ENCODE peak calls at places on chromosomes 5 and 9, in ten cellular contexts. E is central memory CD4-positive, alpha-beta T cell; N is HEK293T; O is uterus; A is Kasumi-1; Z is fibroblast of the aortic adventitia; M is IMR-90; I is mammary epithelial cell; K is GM12891; L is HTR-8/SVneo. F is an unnamed sample.

GRCh38 chr9:115524467-115525059 is 406.6 kb upstream of the TNC start:
- DNase-seq in E (peak), N (peak), O (peak), A (peak), Z (peak), M (peak), I (peak), K (peak), L (peak), F (peak)

GRCh38 chr9:92044945-92045344 is 70.3 kb downstream of the SPTLC1 start:
- DNase-seq in E (no peak), N (no peak), O (no peak), A (no peak), Z (no peak), M (no peak), I (no peak), K (no peak), L (no peak), F (no peak)

GRCh38 chr9:33988219-33988890 is 60.3 kb downstream of the UBAP2 start:
- DNase-seq in E (no peak), N (no peak), O (no peak), A (no peak), Z (no peak), M (peak), I (peak), K (peak), L (no peak), F (no peak)

GRCh38 chr9:100679834-100680233 is 102.0 kb downstream of the CAVIN4 start:
- DNase-seq in E (no peak), N (no peak), O (no peak), A (no peak), Z (no peak), M (no peak), I (no peak), K (no peak), L (no peak), F (no peak)

GRCh38 chr9:32875748-32876147 is 92.4 kb downstream of the TMEM215 start:
- DNase-seq in E (no peak), N (no peak), O (no peak), A (no peak), Z (no peak), M (no peak), I (no peak), K (no peak), L (no peak), F (no peak)

GRCh38 chr9:125743687-125744428 is 3.3 kb upstream of the PBX3 start:
- DNase-seq in E (no peak), N (no peak), O (no peak), A (no peak), Z (no peak), M (no peak), I (no peak), K (no peak), L (no peak), F (no peak)

GRCh38 chr9:137070906-137071275 is 534 bp upstream of the SAPCD2 start:
- DNase-seq in E (no peak), N (no peak), O (no peak), A (no peak), Z (no peak), M (no peak), I (no peak), K (no peak), L (no peak), F (no peak)

GRCh38 chr5:97009212-97009898 is 73.5 kb downstream of the LNPEP start:
- DNase-seq in E (peak), N (no peak), O (no peak), A (peak), Z (peak), M (no peak), I (no peak), K (no peak), L (no peak), F (no peak)

GRCh38 chr5:3222924-3223323 is 372.7 kb upstream of the IRX1 start:
- DNase-seq in E (no peak), N (no peak), O (no peak), A (no peak), Z (no peak), M (no peak), I (no peak), K (no peak), L (no peak), F (no peak)

GRCh38 chr5:58940446-58940845 is 357.6 kb downstream of the RAB3C start:
- DNase-seq in E (no peak), N (no peak), O (no peak), A (no peak), Z (peak), M (peak), I (no peak), K (no peak), L (no peak), F (no peak)

GRCh38 chr5:57117601-57118000 is 56.3 kb upstream of the GPBP1 start:
- DNase-seq in E (peak), N (no peak), O (no peak), A (peak), Z (no peak), M (no peak), I (peak), K (no peak), L (no peak), F (no peak)

GRCh38 chr9:106111039-106111740 is 416.8 kb downstream of the TMEM38B start:
- DNase-seq in E (no peak), N (no peak), O (no peak), A (peak), Z (no peak), M (no peak), I (no peak), K (no peak), L (no peak), F (no peak)

GRCh38 chr5:138554143-138554542 is 11.1 kb upstream of the ETF1 start:
- DNase-seq in E (no peak), N (no peak), O (no peak), A (no peak), Z (no peak), M (no peak), I (no peak), K (no peak), L (no peak), F (no peak)

GRCh38 chr5:141507387-141508091 is 18.7 kb downstream of the PCDHGC5 start:
- DNase-seq in E (no peak), N (no peak), O (peak), A (no peak), Z (peak), M (peak), I (peak), K (no peak), L (no peak), F (peak)

GRCh38 chr5:33439905-33440481 is 772 bp upstream of the TARS1 start:
- DNase-seq in E (no peak), N (no peak), O (no peak), A (peak), Z (no peak), M (no peak), I (no peak), K (no peak), L (no peak), F (no peak)

GRCh38 chr5:149217096-149217801 is 54.4 kb upstream of the AFAP1L1 start:
- DNase-seq in E (no peak), N (no peak), O (no peak), A (no peak), Z (no peak), M (no peak), I (no peak), K (no peak), L (no peak), F (no peak)

GRCh38 chr9:124873664-124874063 is 11.7 kb downstream of the ARPC5L start:
- DNase-seq in E (no peak), N (no peak), O (no peak), A (no peak), Z (no peak), M (no peak), I (no peak), K (no peak), L (no peak), F (no peak)

GRCh38 chr9:76379494-76379893 is 14.7 kb downstream of the RFK start:
- DNase-seq in E (no peak), N (no peak), O (no peak), A (no peak), Z (no peak), M (no peak), I (peak), K (no peak), L (no peak), F (no peak)

GRCh38 chr5:124652892-124653441 is 93.5 kb downstream of the ZNF608 start:
- DNase-seq in E (no peak), N (no peak), O (no peak), A (no peak), Z (no peak), M (no peak), I (no peak), K (no peak), L (no peak), F (no peak)

GRCh38 chr5:5181650-5182324 is 41.7 kb downstream of the ADAMTS16 start:
- DNase-seq in E (no peak), N (no peak), O (no peak), A (no peak), Z (no peak), M (no peak), I (no peak), K (no peak), L (no peak), F (no peak)

GRCh38 chr9:86767373-86767772 is 179.9 kb downstream of the GAS1 start:
- DNase-seq in E (no peak), N (no peak), O (no peak), A (no peak), Z (no peak), M (no peak), I (peak), K (no peak), L (no peak), F (no peak)

GRCh38 chr9:83959061-83959460 is 21.0 kb downstream of the HNRNPK start:
- DNase-seq in E (no peak), N (no peak), O (no peak), A (no peak), Z (peak), M (peak), I (no peak), K (no peak), L (no peak), F (peak)